ENCODE peak calls at places on chromosomes 7 and 10, in five cellular contexts. P is NCI-H1092, T is ovary, Q is fibroblast of lung, X is NCI-H1105. B is an unnamed sample.

GRCh38 chr7:16711730-16712129 is 41.8 kb upstream of the TSPAN13 start:
- DNase-seq in P (no peak), T (no peak), Q (peak), X (no peak), B (no peak)

GRCh38 chr7:37445064-37445723 is 3.5 kb downstream of the ELMO1 start:
- DNase-seq in P (no peak), T (no peak), Q (no peak), X (no peak), B (no peak)

GRCh38 chr7:10156972-10157371 is 816.7 kb upstream of the PHF14 start:
- DNase-seq in P (no peak), T (no peak), Q (peak), X (no peak), B (peak)

GRCh38 chr7:69656890-69657289 is 58.6 kb downstream of the AUTS2 start:
- DNase-seq in P (no peak), T (no peak), Q (peak), X (no peak), B (peak)

GRCh38 chr10:93222876-93223275 is 149.2 kb downstream of the CYP26A1 start:
- DNase-seq in P (no peak), T (no peak), Q (no peak), X (no peak), B (no peak)

GRCh38 chr10:103786020-103786419 is 69.4 kb downstream of the SH3PXD2A start:
- DNase-seq in P (no peak), T (no peak), Q (no peak), X (no peak), B (no peak)

GRCh38 chr7:145848691-145849090 is 267.9 kb upstream of the CNTNAP2 start:
- DNase-seq in P (peak), T (no peak), Q (no peak), X (peak), B (no peak)

GRCh38 chr10:69614130-69614529 is 15.9 kb upstream of the FAM241B start:
- DNase-seq in P (no peak), T (no peak), Q (no peak), X (no peak), B (no peak)

GRCh38 chr10:3712707-3713106 is 72.3 kb downstream of the KLF6 start:
- DNase-seq in P (no peak), T (no peak), Q (no peak), X (no peak), B (no peak)

GRCh38 chr7:138358850-138359341 is 101.2 kb upstream of the TRIM24 start:
- DNase-seq in P (no peak), T (no peak), Q (peak), X (no peak), B (no peak)

GRCh38 chr10:78361031-78361430 is 327.4 kb downstream of the RPS24 start:
- DNase-seq in P (no peak), T (no peak), Q (no peak), X (no peak), B (no peak)

GRCh38 chr10:31188792-31189406 is 130.1 kb upstream of the ZEB1 start:
- DNase-seq in P (no peak), T (no peak), Q (peak), X (no peak), B (no peak)

GRCh38 chr7:7183833-7184463 is 1.6 kb downstream of the C1GALT1 start:
- DNase-seq in P (no peak), T (no peak), Q (peak), X (no peak), B (no peak)

GRCh38 chr10:91521444-91521843 is 111.3 kb downstream of the HECTD2 start:
- DNase-seq in P (no peak), T (no peak), Q (no peak), X (no peak), B (no peak)

GRCh38 chr10:44462338-44462914 is 77.5 kb upstream of the CXCL12 start:
- DNase-seq in P (no peak), T (no peak), Q (peak), X (no peak), B (no peak)

GRCh38 chr7:140342732-140343514 is 55.4 kb downstream of the SLC37A3 start:
- DNase-seq in P (no peak), T (no peak), Q (peak), X (peak), B (peak)

GRCh38 chr7:36870625-36871354 is 146.5 kb upstream of the AOAH start:
- DNase-seq in P (no peak), T (no peak), Q (no peak), X (no peak), B (no peak)

GRCh38 chr7:123612024-123612423 is 10.4 kb downstream of the ASB15 start:
- DNase-seq in P (no peak), T (no peak), Q (no peak), X (no peak), B (no peak)

GRCh38 chr7:140281960-140282359 is 105.2 kb upstream of the KDM7A start:
- DNase-seq in P (no peak), T (no peak), Q (no peak), X (no peak), B (no peak)

GRCh38 chr10:13685885-13686284 is 99.1 kb downstream of the PRPF18 start:
- DNase-seq in P (no peak), T (no peak), Q (no peak), X (no peak), B (peak)

GRCh38 chr10:11595395-11595692 is 16.1 kb downstream of the USP6NL start:
- DNase-seq in P (no peak), T (no peak), Q (peak), X (no peak), B (no peak)

GRCh38 chr7:55574062-55574717 is 1.9 kb upstream of the VOPP1 start:
- DNase-seq in P (no peak), T (no peak), Q (peak), X (no peak), B (no peak)

GRCh38 chr10:79608505-79609375 is 2.0 kb upstream of the SFTPA1 start:
- DNase-seq in P (no peak), T (no peak), Q (peak), X (peak), B (no peak)